ENCODE peak calls at places on chromosomes 2 and 18, in ten cellular contexts. F is psoas muscle, I is RWPE1, Z is glutamatergic neuron, N is neural progenitor cell, L is NB4, V is adrenal gland, O is foreskin fibroblast, G is astrocyte of the spinal cord, E is Calu3. J is an unnamed sample.

GRCh38 chr2:7053650-7054262 is 136.5 kb downstream of the RNF144A start:
- DNase-seq in O (no peak), F (no peak), Z (peak), G (no peak), V (no peak), I (no peak), L (no peak), N (peak), E (no peak), J (no peak)

GRCh38 chr2:95361216-95361980 is 41.1 kb upstream of the FAHD2A start:
- DNase-seq in V (peak), F (no peak), E (no peak), O (no peak), Z (no peak), L (no peak), I (no peak), G (no peak), N (no peak), J (no peak)

GRCh38 chr2:168545439-168546082 is 89.5 kb downstream of the CERS6 start:
- DNase-seq in L (no peak), E (peak), N (peak), G (peak), V (no peak), F (no peak), I (peak), Z (no peak), O (peak), J (peak)

GRCh38 chr2:222671259-222672067 is at the start of gene MOGAT1:
- DNase-seq in E (peak), L (no peak), O (no peak), F (peak), N (peak), I (no peak), G (peak), V (peak), Z (peak), J (no peak)

GRCh38 chr2:35787302-35788031 is 568.1 kb upstream of the CRIM1 start:
- DNase-seq in F (no peak), L (peak), V (no peak), E (no peak), O (no peak), Z (no peak), G (no peak), I (no peak), N (no peak), J (no peak)

GRCh38 chr2:101823347-101823791 is 125.9 kb downstream of the MAP4K4 start:
- DNase-seq in E (peak), I (peak), V (peak), N (peak), L (peak), Z (peak), O (peak), G (peak), F (peak), J (peak)

GRCh38 chr2:176931588-176932563 is 280.7 kb upstream of the HNRNPA3 start:
- DNase-seq in L (peak), V (no peak), F (no peak), I (peak), G (peak), N (no peak), E (no peak), Z (no peak), O (no peak), J (peak)

GRCh38 chr2:66561645-66562336 is 126.9 kb downstream of the MEIS1 start:
- DNase-seq in V (no peak), N (peak), G (no peak), Z (no peak), F (no peak), O (no peak), L (peak), I (no peak), E (no peak), J (no peak)

GRCh38 chr18:44682181-44682870 is 1.6 kb downstream of the SETBP1 start:
- DNase-seq in F (peak), I (no peak), N (peak), V (no peak), L (no peak), G (no peak), E (no peak), O (no peak), Z (no peak), J (no peak)

GRCh38 chr18:79687806-79688205 is 8.2 kb downstream of the CTDP1 start:
- DNase-seq in I (no peak), O (peak), L (peak), F (no peak), E (no peak), V (no peak), N (no peak), G (peak), Z (no peak), J (peak)

GRCh38 chr2:158009425-158009824 is 92.3 kb upstream of the UPP2 start:
- DNase-seq in I (no peak), G (peak), N (no peak), Z (no peak), O (no peak), V (peak), F (no peak), E (no peak), L (peak), J (no peak)

GRCh38 chr18:61892683-61893303 is at the start of gene RNF152:
- DNase-seq in O (no peak), I (peak), V (peak), F (peak), E (no peak), Z (peak), L (no peak), N (peak), G (peak), J (no peak)
- TF ChIP-seq CTCF in O (peak), I (no peak), V (no peak), F (no peak), E (no peak), Z (no peak), L (no peak), N (peak), G (no peak), J (peak)

GRCh38 chr2:85697716-85698115 is 3.6 kb downstream of the GNLY start:
- DNase-seq in Z (no peak), E (no peak), O (no peak), V (no peak), I (no peak), F (no peak), N (no peak), L (no peak), G (no peak), J (no peak)

GRCh38 chr2:85694052-85695025 is at the start of gene GNLY:
- DNase-seq in N (no peak), O (no peak), F (no peak), G (no peak), I (no peak), E (no peak), Z (no peak), L (peak), V (no peak), J (no peak)

GRCh38 chr2:85695121-85695520 is 963 bp downstream of the GNLY start:
- DNase-seq in V (no peak), Z (no peak), E (no peak), I (no peak), L (no peak), F (no peak), O (no peak), N (no peak), G (no peak), J (no peak)

GRCh38 chr2:85697096-85697495 is 2.9 kb downstream of the GNLY start:
- DNase-seq in E (no peak), V (no peak), O (no peak), F (no peak), G (no peak), L (no peak), Z (no peak), I (no peak), N (no peak), J (no peak)

GRCh38 chr2:85695691-85696668 is 1.8 kb downstream of the GNLY start:
- DNase-seq in F (no peak), Z (no peak), O (no peak), V (no peak), G (no peak), N (no peak), E (no peak), L (no peak), I (no peak), J (no peak)
- TF ChIP-seq CTCF in F (no peak), Z (no peak), O (no peak), V (no peak), G (no peak), N (no peak), E (no peak), L (no peak), I (no peak), J (no peak)

GRCh38 chr2:64157792-64158191 is 13.6 kb upstream of the PELI1 start:
- DNase-seq in F (no peak), O (no peak), Z (no peak), L (no peak), I (peak), V (no peak), N (no peak), E (no peak), G (peak), J (peak)
- TF ChIP-seq CTCF in F (no peak), O (no peak), Z (no peak), L (no peak), I (no peak), V (no peak), N (no peak), E (no peak), G (no peak), J (no peak)

DNA sequence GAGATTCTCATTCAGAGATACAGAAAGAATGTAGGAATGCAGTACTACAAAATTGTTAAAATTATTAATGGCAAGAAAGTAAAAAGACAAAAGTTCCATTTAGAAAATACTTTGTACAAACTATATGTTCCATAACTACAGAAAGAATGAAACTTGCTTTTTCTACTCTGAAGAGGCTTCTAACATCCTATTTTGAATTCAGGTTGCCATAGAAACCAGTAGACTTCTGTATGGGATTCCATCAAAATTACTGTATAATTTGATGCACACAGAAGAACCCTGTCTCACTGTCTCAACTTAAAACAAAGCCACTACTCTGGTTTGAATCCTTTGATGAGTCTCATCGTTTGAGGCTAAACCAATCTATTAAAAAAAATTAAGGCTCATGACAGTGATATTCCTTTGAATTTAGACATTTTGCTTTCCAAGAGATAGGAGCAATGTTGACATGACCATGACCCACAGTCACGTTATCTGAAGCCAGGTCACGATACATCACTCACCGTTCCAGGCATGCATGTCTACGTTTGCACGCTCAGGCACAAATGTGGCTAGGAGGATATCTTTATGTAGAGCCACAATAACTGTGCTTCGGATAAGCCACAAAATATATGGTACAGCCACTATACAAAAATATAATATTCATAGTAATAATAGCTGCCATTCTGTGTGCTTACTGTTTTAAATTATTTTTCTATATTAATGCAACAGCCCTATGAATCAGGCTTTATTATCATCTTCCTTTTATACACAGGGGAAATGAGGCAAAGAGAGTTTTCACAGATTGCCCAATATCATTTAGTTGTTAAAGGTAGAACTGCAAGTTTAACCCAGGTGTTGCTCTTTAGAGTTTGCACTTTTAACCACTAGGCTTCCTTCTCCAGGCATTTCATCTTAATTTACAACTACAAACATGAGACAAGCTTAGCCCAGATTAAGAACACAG is 82.4 kb downstream of the CACNB4 start:
- DNase-seq in G (no peak), V (no peak), L (no peak), I (no peak), E (no peak), O (no peak), Z (no peak), N (no peak), F (no peak), J (no peak)
- TF ChIP-seq CTCF in G (no peak), V (no peak), L (no peak), I (no peak), E (no peak), O (no peak), Z (no peak), N (no peak), F (no peak), J (no peak)